ENCODE peak calls at places on chromosomes 7 and 10, in nine cellular contexts. W is body of pancreas, M is fibroblast of lung, F is testis, N is A673, R is ovary, B is brain microvascular endothelial cell, I is RWPE2, C is esophagus squamous epithelium. O is an unnamed sample.

GRCh38 chr7:32937344-32938174 is 19.7 kb upstream of the FKBP9 start:
- DNase-seq in W (peak), M (peak), F (peak), N (peak), R (peak), B (no peak), I (no peak), C (no peak), O (peak)

GRCh38 chr10:22733992-22734391 is 19.6 kb upstream of the PIP4K2A start:
- DNase-seq in W (no peak), M (no peak), F (no peak), N (no peak), R (no peak), B (no peak), I (no peak), C (no peak), O (no peak)

GRCh38 chr10:127991543-127992255 is 84.8 kb downstream of the PTPRE start:
- DNase-seq in W (no peak), M (peak), F (no peak), N (no peak), R (no peak), B (no peak), I (no peak), C (no peak), O (no peak)

GRCh38 chr10:73780966-73781365 is 882 bp upstream of the CHCHD1 start:
- DNase-seq in W (no peak), M (no peak), F (no peak), N (no peak), R (peak), B (no peak), I (no peak), C (no peak), O (no peak)

GRCh38 chr10:13990918-13991317 is 339.8 kb downstream of the FRMD4A start:
- DNase-seq in W (peak), M (peak), F (peak), N (no peak), R (no peak), B (peak), I (no peak), C (no peak), O (no peak)

GRCh38 chr10:8048281-8049008 is 6.0 kb upstream of the GATA3 start:
- DNase-seq in W (no peak), M (no peak), F (no peak), N (no peak), R (no peak), B (no peak), I (no peak), C (no peak), O (no peak)

GRCh38 chr10:117246997-117247667 is 6.2 kb downstream of the SLC18A2 start:
- DNase-seq in W (no peak), M (no peak), F (no peak), N (no peak), R (no peak), B (no peak), I (no peak), C (no peak), O (no peak)

GRCh38 chr10:79904671-79905321 is 44.1 kb downstream of the SFTPD start:
- DNase-seq in W (peak), M (peak), F (peak), N (peak), R (peak), B (peak), I (no peak), C (no peak), O (peak)

GRCh38 chr10:91313761-91314520 is 93.5 kb downstream of the PCGF5 start:
- DNase-seq in W (no peak), M (peak), F (no peak), N (peak), R (no peak), B (peak), I (no peak), C (no peak), O (peak)

GRCh38 chr7:6513541-6513940 is 37.7 kb downstream of the GRID2IP start:
- DNase-seq in W (no peak), M (no peak), F (no peak), N (no peak), R (no peak), B (no peak), I (no peak), C (no peak), O (no peak)

GRCh38 chr10:45370202-45370955 is 3.6 kb upstream of the ALOX5 start:
- DNase-seq in W (no peak), M (no peak), F (no peak), N (no peak), R (no peak), B (no peak), I (no peak), C (no peak), O (no peak)

GRCh38 chr10:32144817-32145688 is 88.8 kb upstream of the KIF5B start:
- DNase-seq in W (peak), M (no peak), F (no peak), N (no peak), R (no peak), B (no peak), I (no peak), C (no peak), O (no peak)

GRCh38 chr10:101986277-101986971 is 69.5 kb downstream of the ARMH3 start:
- DNase-seq in W (peak), M (peak), F (no peak), N (no peak), R (peak), B (no peak), I (no peak), C (no peak), O (peak)

GRCh38 chr7:97305589-97305988 is 188.1 kb downstream of the SDHAF3 start:
- DNase-seq in W (no peak), M (no peak), F (no peak), N (no peak), R (no peak), B (no peak), I (no peak), C (no peak), O (no peak)

GRCh38 chr10:93028881-93029280 is 31.7 kb upstream of the CYP26C1 start:
- DNase-seq in W (no peak), M (peak), F (no peak), N (no peak), R (no peak), B (peak), I (no peak), C (no peak), O (no peak)

GRCh38 chr10:88490216-88490980 is 92.7 kb downstream of the RNLS start:
- DNase-seq in W (no peak), M (no peak), F (no peak), N (no peak), R (no peak), B (no peak), I (no peak), C (no peak), O (peak)

GRCh38 chr7:115153770-115154468 is 232.0 kb downstream of the MDFIC start:
- DNase-seq in W (no peak), M (no peak), F (no peak), N (peak), R (no peak), B (no peak), I (no peak), C (no peak), O (no peak)
- H3K4me3 ChIP-seq in W (no peak), M (no peak), F (no peak), N (no peak), R (no peak), B (no peak), I (no peak), C (no peak), O (no peak)

DNA sequence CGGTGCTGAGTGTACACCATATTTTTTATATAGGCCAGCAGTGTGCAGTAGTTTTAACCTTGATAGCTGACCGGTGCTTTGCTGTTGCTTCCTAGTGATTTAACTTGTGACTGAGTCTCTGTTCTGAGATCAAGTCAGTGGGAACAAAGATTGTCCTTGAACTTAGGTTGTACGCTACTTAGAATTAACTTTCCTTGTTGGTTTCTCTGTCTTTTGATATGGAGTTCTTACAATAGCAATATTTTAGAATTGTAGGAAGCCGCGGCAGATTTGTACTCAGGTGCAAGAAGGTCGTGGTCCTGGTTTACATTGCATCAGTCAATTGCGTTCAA is 1.3 kb downstream of the DDX21 start:
- DNase-seq in W (no peak), M (no peak), F (no peak), N (no peak), R (no peak), B (no peak), I (no peak), C (no peak), O (no peak)
- H3K27ac ChIP-seq in W (peak), M (peak), F (peak), N (peak), R (no peak), B (peak), I (peak), C (peak), O (no peak)

DNA sequence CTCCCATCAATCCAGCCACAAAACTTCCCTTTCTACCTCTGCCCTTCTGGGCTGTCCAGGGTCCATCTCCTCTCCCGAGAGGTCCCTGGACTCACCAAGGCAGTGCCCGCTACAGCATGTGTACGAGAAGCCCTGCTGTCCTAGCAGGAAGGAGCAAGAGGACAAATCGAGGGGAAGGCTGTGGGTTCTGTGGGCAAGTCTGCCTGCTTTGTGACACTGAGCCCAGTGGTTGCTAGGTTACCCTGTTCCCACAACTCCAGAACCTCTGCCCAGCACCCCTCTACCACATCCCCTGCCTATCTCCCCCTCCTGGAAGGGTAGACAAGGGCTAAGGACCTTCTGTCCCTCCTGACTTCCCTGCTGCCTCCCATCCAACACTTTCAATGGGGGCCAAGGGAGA is at the start of gene TBATA:
- DNase-seq in W (no peak), M (no peak), F (no peak), N (no peak), R (no peak), B (no peak), I (no peak), C (no peak), O (no peak)
- TF ChIP-seq CTCF in W (no peak), M (no peak), F (no peak), N (no peak), R (no peak), B (no peak), I (no peak), C (no peak), O (no peak)

GRCh38 chr7:155489862-155490696 is 32.1 kb downstream of the EN2 start:
- DNase-seq in W (no peak), M (no peak), F (peak), N (no peak), R (no peak), B (no peak), I (no peak), C (no peak), O (no peak)

GRCh38 chr7:155490697-155491628 is 33.0 kb downstream of the EN2 start:
- DNase-seq in W (no peak), M (peak), F (peak), N (no peak), R (no peak), B (no peak), I (no peak), C (no peak), O (no peak)

GRCh38 chr7:155493744-155494538 is 36.0 kb downstream of the EN2 start:
- DNase-seq in W (no peak), M (no peak), F (no peak), N (no peak), R (no peak), B (no peak), I (no peak), C (no peak), O (no peak)

GRCh38 chr7:155489158-155489840 is 31.4 kb downstream of the EN2 start:
- DNase-seq in W (no peak), M (no peak), F (no peak), N (no peak), R (no peak), B (no peak), I (no peak), C (no peak), O (no peak)

DNA sequence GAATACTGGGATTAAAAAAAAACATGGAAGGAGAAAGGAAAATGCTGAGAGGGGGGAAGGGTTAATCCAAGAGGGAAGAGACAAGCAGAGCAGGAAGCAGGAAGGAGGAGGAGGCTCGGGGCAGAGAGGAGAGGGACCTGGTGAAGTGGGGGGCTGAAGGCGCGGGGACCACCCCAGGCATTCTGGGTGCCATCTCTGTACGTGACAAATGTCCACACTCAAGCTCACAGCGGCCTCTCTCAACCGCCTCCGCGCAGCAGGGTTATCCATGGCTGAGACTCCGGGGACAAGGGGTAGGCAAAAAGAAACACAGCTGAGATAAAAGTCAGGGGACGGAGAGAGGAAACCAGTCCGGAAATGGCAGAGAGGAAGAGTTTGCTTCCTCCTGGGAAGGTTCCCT is 33.9 kb downstream of the EN2 start:
- DNase-seq in W (no peak), M (no peak), F (no peak), N (no peak), R (no peak), B (no peak), I (no peak), C (no peak), O (no peak)
- H3K4me3 ChIP-seq in W (no peak), M (no peak), F (no peak), N (no peak), R (no peak), B (no peak), I (no peak), C (no peak), O (no peak)

DNA sequence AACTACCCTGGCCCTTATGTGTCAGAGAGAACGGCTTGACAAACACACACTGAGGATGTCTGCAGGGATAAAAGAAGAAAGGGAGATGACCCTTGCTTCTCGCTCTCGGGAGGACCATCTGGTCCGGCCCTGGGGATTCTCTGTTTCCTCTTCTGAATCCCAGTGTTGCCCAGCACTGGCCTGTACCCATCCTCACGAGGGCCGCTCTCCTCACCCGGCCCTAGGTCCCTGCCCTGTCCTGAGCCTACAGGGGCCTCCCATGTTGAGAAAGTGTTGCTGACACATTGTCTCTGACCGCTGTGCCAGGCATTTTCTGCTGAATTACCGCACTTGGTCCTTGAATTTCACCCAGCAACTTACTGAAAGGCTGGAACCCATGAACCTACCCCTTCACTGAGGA is 171.9 kb upstream of the LANCL2 start:
- DNase-seq in W (no peak), M (peak), F (no peak), N (no peak), R (no peak), B (no peak), I (no peak), C (no peak), O (no peak)
- H3K27ac ChIP-seq in W (no peak), M (peak), F (peak), N (no peak), R (no peak), B (peak), I (peak), C (peak), O (no peak)

DNA sequence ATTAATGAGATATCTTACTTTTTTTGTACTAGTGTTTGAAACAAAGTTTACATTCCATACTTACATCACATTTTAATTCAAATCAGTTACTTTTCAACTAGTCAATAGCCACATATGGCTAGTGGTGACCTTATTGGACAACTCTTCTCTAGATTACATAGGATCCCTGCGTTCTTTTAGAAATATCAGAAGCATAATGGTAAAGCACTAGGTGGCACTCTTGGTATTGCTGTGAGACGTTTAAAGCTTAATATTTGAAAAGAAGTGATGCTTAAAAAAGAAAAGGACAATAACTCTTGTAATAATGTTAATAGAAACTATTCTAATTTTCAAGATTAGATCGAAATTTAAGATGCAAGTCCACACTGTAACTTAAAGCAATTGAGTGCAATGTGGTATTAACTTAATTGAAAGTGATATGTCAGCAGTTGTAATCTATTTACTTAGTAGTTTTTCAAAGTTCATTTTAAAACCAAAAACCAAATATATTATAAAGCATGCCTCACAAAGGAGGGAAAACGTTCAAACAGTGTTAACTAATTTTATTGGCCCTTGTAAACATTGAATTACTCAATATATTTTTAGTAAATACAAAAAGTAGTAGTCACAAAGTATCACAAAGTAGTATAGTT is 339.1 kb downstream of the ATRNL1 start:
- DNase-seq in W (no peak), M (peak), F (no peak), N (peak), R (no peak), B (peak), I (no peak), C (no peak), O (peak)
- TF ChIP-seq CTCF in W (no peak), M (peak), F (no peak), N (peak), R (no peak), B (peak), I (peak), C (no peak), O (peak)

GRCh38 chr10:27997865-27998177 is 1.1 kb downstream of the ODAD2 start:
- DNase-seq in W (no peak), M (no peak), F (no peak), N (no peak), R (no peak), B (no peak), I (no peak), C (no peak), O (no peak)
- H3K4me3 ChIP-seq in W (no peak), M (peak), F (peak), N (peak), R (peak), B (peak), I (peak), C (peak), O (peak)

GRCh38 chr10:65602182-65602865 is 1323.5 kb upstream of the LRRTM3 start:
- DNase-seq in W (no peak), M (no peak), F (no peak), N (no peak), R (no peak), B (no peak), I (no peak), C (no peak), O (no peak)
- H3K27ac ChIP-seq in W (no peak), M (no peak), F (no peak), N (no peak), R (no peak), B (no peak), I (no peak), C (no peak), O (no peak)

GRCh38 chr7:151076863-151077704 is 3.5 kb downstream of the FASTK start:
- DNase-seq in W (no peak), M (no peak), F (no peak), N (no peak), R (peak), B (no peak), I (no peak), C (no peak), O (no peak)
- TF ChIP-seq CTCF in W (no peak), M (peak), F (no peak), N (peak), R (no peak), B (peak), I (no peak), C (no peak), O (peak)